ENCODE peak calls at places on chromosomes 3 and 15, in five cellular contexts. C is PC-3; Y is CD8-positive, alpha-beta T cell; N is Right ventricle myocardium inferior; W is activated CD8-positive, alpha-beta memory T cell treated with anti-CD3 and anti-CD28 coated beads, Interleukin-2, amount 10 ng/mL, durations not matched to agents 7 days and 5 days. U is an unnamed sample.

GRCh38 chr3:107662586-107662985 is 139.8 kb downstream of the BBX start:
- ATAC-seq in N (peak), C (no peak), Y (no peak), W (no peak), U (no peak)

GRCh38 chr15:62403164-62403809 is 238.2 kb upstream of the C2CD4B start:
- ATAC-seq in Y (no peak), W (no peak), C (peak), N (peak), U (no peak)

GRCh38 chr15:75508741-75509532 is 57.4 kb upstream of the SIN3A start:
- ATAC-seq in Y (peak), C (peak), N (no peak), W (peak), U (no peak)

GRCh38 chr15:28913171-28913765 is 27.5 kb downstream of the APBA2 start:
- ATAC-seq in C (peak), N (no peak), W (no peak), Y (no peak), U (no peak)

GRCh38 chr3:34956511-34956910 is 682.8 kb upstream of the ARPP21 start:
- ATAC-seq in N (no peak), Y (no peak), W (no peak), C (no peak), U (no peak)

GRCh38 chr3:52240059-52240885 is 1.3 kb upstream of the TWF2 start:
- ATAC-seq in N (peak), Y (no peak), C (no peak), W (peak), U (no peak)

GRCh38 chr15:70059476-70060213 is 38.1 kb downstream of the TLE3 start:
- ATAC-seq in W (no peak), N (no peak), C (no peak), Y (no peak), U (no peak)

GRCh38 chr3:154310840-154311239 is 13.4 kb downstream of the DHX36 start:
- ATAC-seq in W (no peak), C (no peak), Y (no peak), N (no peak), U (no peak)

GRCh38 chr15:62858343-62858742 is 184.2 kb upstream of the TPM1 start:
- ATAC-seq in Y (no peak), W (no peak), C (peak), N (no peak), U (no peak)

GRCh38 chr3:5463986-5464385 is 276.5 kb downstream of the EDEM1 start:
- ATAC-seq in N (no peak), C (no peak), W (no peak), Y (no peak), U (no peak)

U was measured in stimulated activated memory B cell treated with anti-CD40 and anti-IgM and Interleukin-4, amounts not matched to agents 10 μg/mL and 1 μg/mL and 100 μg/mL, for 72 hours.